ENCODE peak calls at places on chromosome 14, in seven cellular contexts. One of them, this sample, is unnamed.

GRCh38 chr14:51202914-51203665 is 37.0 kb upstream of the TMX1 start:
- DNase-seq in transverse colon: no peak
- DNase-seq in psoas muscle: no peak
- DNase-seq in right lobe of liver: peak; percentile 42
- DNase-seq in Karpas-422: peak; percentile 70
- DNase-seq in lung: no peak
- DNase-seq in right cardiac atrium: no peak
- DNase-seq in this sample: no peak

GRCh38 chr14:63951025-63951424 is 98.2 kb downstream of the SYNE2 start:
- DNase-seq in transverse colon: no peak
- DNase-seq in psoas muscle: no peak
- DNase-seq in right lobe of liver: no peak
- DNase-seq in Karpas-422: no peak
- DNase-seq in lung: no peak
- DNase-seq in right cardiac atrium: no peak
- DNase-seq in this sample: no peak

GRCh38 chr14:72677664-72678063 is 216.2 kb downstream of the DPF3 start:
- DNase-seq in transverse colon: no peak
- DNase-seq in psoas muscle: no peak
- DNase-seq in right lobe of liver: no peak
- DNase-seq in Karpas-422: no peak
- DNase-seq in lung: no peak
- DNase-seq in right cardiac atrium: no peak
- DNase-seq in this sample: no peak

GRCh38 chr14:100731011-100731670 is 4.4 kb downstream of the DLK1 start:
- DNase-seq in transverse colon: no peak
- DNase-seq in psoas muscle: no peak
- DNase-seq in right lobe of liver: peak; percentile 24
- DNase-seq in Karpas-422: no peak
- DNase-seq in lung: no peak
- DNase-seq in right cardiac atrium: no peak
- DNase-seq in this sample: no peak

GRCh38 chr14:69615471-69616407 is 4.3 kb downstream of the SUSD6 start:
- DNase-seq in transverse colon: peak; percentile 75
- DNase-seq in psoas muscle: peak; percentile 35
- DNase-seq in right lobe of liver: no peak
- DNase-seq in Karpas-422: peak; percentile 91
- DNase-seq in lung: peak; percentile 73
- DNase-seq in right cardiac atrium: no peak
- DNase-seq in this sample: peak; percentile 19

GRCh38 chr14:69657961-69658360 is 46.6 kb downstream of the SUSD6 start:
- DNase-seq in transverse colon: peak; percentile 72
- DNase-seq in psoas muscle: no peak
- DNase-seq in right lobe of liver: peak; percentile 79
- DNase-seq in Karpas-422: no peak
- DNase-seq in lung: peak; percentile 61
- DNase-seq in right cardiac atrium: no peak
- DNase-seq in this sample: no peak

GRCh38 chr14:104368751-104369100 is 210.8 kb upstream of the C14orf180 start:
- DNase-seq in transverse colon: no peak
- DNase-seq in psoas muscle: no peak
- DNase-seq in right lobe of liver: no peak
- DNase-seq in Karpas-422: no peak
- DNase-seq in lung: no peak
- DNase-seq in right cardiac atrium: peak; percentile 48
- DNase-seq in this sample: no peak

GRCh38 chr14:89826581-89826980 is 127.9 kb downstream of the EFCAB11 start:
- DNase-seq in transverse colon: no peak
- DNase-seq in psoas muscle: no peak
- DNase-seq in right lobe of liver: no peak
- DNase-seq in Karpas-422: no peak
- DNase-seq in lung: no peak
- DNase-seq in right cardiac atrium: no peak
- DNase-seq in this sample: no peak

GRCh38 chr14:74190910-74191575 is 48.2 kb upstream of the VSX2 start:
- DNase-seq in transverse colon: no peak
- DNase-seq in psoas muscle: no peak
- DNase-seq in right lobe of liver: no peak
- DNase-seq in Karpas-422: no peak
- DNase-seq in lung: no peak
- DNase-seq in right cardiac atrium: no peak
- DNase-seq in this sample: no peak

GRCh38 chr14:99138999-99139865 is 132.8 kb downstream of the BCL11B start:
- DNase-seq in transverse colon: no peak
- DNase-seq in psoas muscle: no peak
- DNase-seq in right lobe of liver: no peak
- DNase-seq in Karpas-422: no peak
- DNase-seq in lung: no peak
- DNase-seq in right cardiac atrium: no peak
- DNase-seq in this sample: no peak

GRCh38 chr14:100832311-100832960 is 6.5 kb downstream of the MEG3 start:
- DNase-seq in transverse colon: no peak
- DNase-seq in psoas muscle: no peak
- DNase-seq in right lobe of liver: no peak
- DNase-seq in Karpas-422: no peak
- DNase-seq in lung: no peak
- DNase-seq in right cardiac atrium: no peak
- DNase-seq in this sample: no peak

GRCh38 chr14:61547186-61548121 is 147.9 kb upstream of the HIF1A start:
- DNase-seq in transverse colon: no peak
- DNase-seq in psoas muscle: no peak
- DNase-seq in right lobe of liver: no peak
- DNase-seq in Karpas-422: no peak
- DNase-seq in lung: no peak
- DNase-seq in right cardiac atrium: no peak
- DNase-seq in this sample: peak; percentile 90

GRCh38 chr14:51145246-51145645 is 50.3 kb upstream of the TRIM9 start:
- DNase-seq in transverse colon: no peak
- DNase-seq in psoas muscle: no peak
- DNase-seq in right lobe of liver: no peak
- DNase-seq in Karpas-422: no peak
- DNase-seq in lung: no peak
- DNase-seq in right cardiac atrium: no peak
- DNase-seq in this sample: no peak

GRCh38 chr14:91888641-91889476 is 21.5 kb upstream of the TC2N start:
- DNase-seq in transverse colon: no peak
- DNase-seq in psoas muscle: no peak
- DNase-seq in right lobe of liver: peak; percentile 80
- DNase-seq in Karpas-422: no peak
- DNase-seq in lung: no peak
- DNase-seq in right cardiac atrium: no peak
- DNase-seq in this sample: peak; percentile 72

GRCh38 chr14:103530390-103530789 is 1.4 kb downstream of the TRMT61A start:
- DNase-seq in transverse colon: no peak
- DNase-seq in psoas muscle: peak; percentile 23
- DNase-seq in right lobe of liver: no peak
- DNase-seq in Karpas-422: peak; percentile 74
- DNase-seq in lung: no peak
- DNase-seq in right cardiac atrium: peak; percentile 62
- DNase-seq in this sample: peak; percentile 73

GRCh38 chr14:53710615-53711014 is 246.0 kb downstream of the BMP4 start:
- DNase-seq in transverse colon: no peak
- DNase-seq in psoas muscle: no peak
- DNase-seq in right lobe of liver: no peak
- DNase-seq in Karpas-422: no peak
- DNase-seq in lung: no peak
- DNase-seq in right cardiac atrium: no peak
- DNase-seq in this sample: no peak

GRCh38 chr14:60654303-60654925 is 5.1 kb upstream of the SIX1 start:
- DNase-seq in transverse colon: no peak
- DNase-seq in psoas muscle: no peak
- DNase-seq in right lobe of liver: no peak
- DNase-seq in Karpas-422: no peak
- DNase-seq in lung: no peak
- DNase-seq in right cardiac atrium: no peak
- DNase-seq in this sample: no peak

GRCh38 chr14:96053600-96054381 is 14.6 kb downstream of the C14orf132 start:
- DNase-seq in transverse colon: peak; percentile 41
- DNase-seq in psoas muscle: peak; percentile 63
- DNase-seq in right lobe of liver: no peak
- DNase-seq in Karpas-422: peak; percentile 55
- DNase-seq in lung: no peak
- DNase-seq in right cardiac atrium: no peak
- DNase-seq in this sample: no peak

GRCh38 chr14:63504628-63505027 is 38.5 kb downstream of the PPP2R5E start:
- DNase-seq in transverse colon: no peak
- DNase-seq in psoas muscle: no peak
- DNase-seq in right lobe of liver: no peak
- DNase-seq in Karpas-422: no peak
- DNase-seq in lung: no peak
- DNase-seq in right cardiac atrium: no peak
- DNase-seq in this sample: no peak

GRCh38 chr14:101199028-101199770 is 295.7 kb upstream of the RTL1 start:
- DNase-seq in transverse colon: no peak
- DNase-seq in psoas muscle: no peak
- DNase-seq in right lobe of liver: no peak
- DNase-seq in Karpas-422: no peak
- DNase-seq in lung: no peak
- DNase-seq in right cardiac atrium: peak; percentile 24
- DNase-seq in this sample: no peak

GRCh38 chr14:24913746-24914145 is 136.2 kb downstream of the STXBP6 start:
- DNase-seq in transverse colon: no peak
- DNase-seq in psoas muscle: no peak
- DNase-seq in right lobe of liver: no peak
- DNase-seq in Karpas-422: no peak
- DNase-seq in lung: no peak
- DNase-seq in right cardiac atrium: no peak
- DNase-seq in this sample: no peak

GRCh38 chr14:55206175-55206574 is 14.8 kb upstream of the DLGAP5 start:
- DNase-seq in transverse colon: no peak
- DNase-seq in psoas muscle: no peak
- DNase-seq in right lobe of liver: no peak
- DNase-seq in Karpas-422: no peak
- DNase-seq in lung: no peak
- DNase-seq in right cardiac atrium: no peak
- DNase-seq in this sample: no peak

GRCh38 chr14:105838591-105839424 is 312.4 kb downstream of the TMEM121 start:
- DNase-seq in transverse colon: no peak
- DNase-seq in psoas muscle: no peak
- DNase-seq in right lobe of liver: no peak
- DNase-seq in Karpas-422: no peak
- DNase-seq in lung: no peak
- DNase-seq in right cardiac atrium: no peak
- DNase-seq in this sample: no peak
- H3K9me3 ChIP-seq in transverse colon: no peaks in the 10 kb centered on the region
- H3K9me3 ChIP-seq in psoas muscle: no peaks in the 10 kb centered on the region
- H3K9me3 ChIP-seq in right lobe of liver: no peaks in the 10 kb centered on the region
- H3K9me3 ChIP-seq in Karpas-422: no peaks in the 10 kb centered on the region
- H3K9me3 ChIP-seq in lung: no peaks in the 10 kb centered on the region
- H3K9me3 ChIP-seq in right cardiac atrium: no peaks in the 10 kb centered on the region
- H3K9me3 ChIP-seq in this sample: no peaks in the 10 kb centered on the region

DNA sequence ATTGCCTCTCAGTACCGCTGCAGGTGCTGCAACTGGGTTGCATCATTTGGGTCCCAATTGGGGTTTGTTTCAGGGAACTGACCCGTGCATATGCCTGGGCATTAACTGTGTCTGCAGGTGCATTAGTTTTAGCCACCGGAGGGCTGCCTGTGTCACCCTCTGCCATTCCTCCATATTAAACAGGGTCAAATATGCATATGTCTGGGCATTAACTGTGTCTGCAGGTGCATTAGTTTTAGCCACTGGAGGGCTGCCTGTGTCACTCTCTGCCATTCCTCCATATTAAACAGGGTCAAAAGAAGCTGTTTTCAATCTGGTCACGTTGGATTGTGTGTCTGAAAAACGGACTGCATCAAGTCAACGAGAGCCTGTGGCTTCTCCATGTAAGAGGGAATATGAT is 1317.0 kb downstream of the TMEM121 start:
- DNase-seq in transverse colon: no peak
- DNase-seq in psoas muscle: no peak
- DNase-seq in right lobe of liver: no peak
- DNase-seq in Karpas-422: peak; percentile 49
- DNase-seq in lung: no peak
- DNase-seq in right cardiac atrium: no peak
- DNase-seq in this sample: no peak
- H3K9me3 ChIP-seq in transverse colon: no peaks in the 10 kb centered on the region
- H3K9me3 ChIP-seq in psoas muscle: no peaks in the 10 kb centered on the region
- H3K9me3 ChIP-seq in right lobe of liver: no peaks in the 10 kb centered on the region
- H3K9me3 ChIP-seq in Karpas-422: no peaks in the 10 kb centered on the region
- H3K9me3 ChIP-seq in lung: no peaks in the 10 kb centered on the region
- H3K9me3 ChIP-seq in right cardiac atrium: no peaks in the 10 kb centered on the region
- H3K9me3 ChIP-seq in this sample: no peaks in the 10 kb centered on the region

GRCh38 chr14:84961637-84962036 is 568.3 kb upstream of the FLRT2 start:
- DNase-seq in transverse colon: no peak
- DNase-seq in psoas muscle: no peak
- DNase-seq in right lobe of liver: no peak
- DNase-seq in Karpas-422: no peak
- DNase-seq in lung: no peak
- DNase-seq in right cardiac atrium: no peak
- DNase-seq in this sample: no peak

GRCh38 chr14:84963518-84963917 is 566.4 kb upstream of the FLRT2 start:
- DNase-seq in transverse colon: no peak
- DNase-seq in psoas muscle: no peak
- DNase-seq in right lobe of liver: no peak
- DNase-seq in Karpas-422: no peak
- DNase-seq in lung: no peak
- DNase-seq in right cardiac atrium: no peak
- DNase-seq in this sample: no peak

GRCh38 chr14:84965279-84965678 is 564.7 kb upstream of the FLRT2 start:
- DNase-seq in transverse colon: no peak
- DNase-seq in psoas muscle: no peak
- DNase-seq in right lobe of liver: no peak
- DNase-seq in Karpas-422: no peak
- DNase-seq in lung: no peak
- DNase-seq in right cardiac atrium: no peak
- DNase-seq in this sample: no peak

DNA sequence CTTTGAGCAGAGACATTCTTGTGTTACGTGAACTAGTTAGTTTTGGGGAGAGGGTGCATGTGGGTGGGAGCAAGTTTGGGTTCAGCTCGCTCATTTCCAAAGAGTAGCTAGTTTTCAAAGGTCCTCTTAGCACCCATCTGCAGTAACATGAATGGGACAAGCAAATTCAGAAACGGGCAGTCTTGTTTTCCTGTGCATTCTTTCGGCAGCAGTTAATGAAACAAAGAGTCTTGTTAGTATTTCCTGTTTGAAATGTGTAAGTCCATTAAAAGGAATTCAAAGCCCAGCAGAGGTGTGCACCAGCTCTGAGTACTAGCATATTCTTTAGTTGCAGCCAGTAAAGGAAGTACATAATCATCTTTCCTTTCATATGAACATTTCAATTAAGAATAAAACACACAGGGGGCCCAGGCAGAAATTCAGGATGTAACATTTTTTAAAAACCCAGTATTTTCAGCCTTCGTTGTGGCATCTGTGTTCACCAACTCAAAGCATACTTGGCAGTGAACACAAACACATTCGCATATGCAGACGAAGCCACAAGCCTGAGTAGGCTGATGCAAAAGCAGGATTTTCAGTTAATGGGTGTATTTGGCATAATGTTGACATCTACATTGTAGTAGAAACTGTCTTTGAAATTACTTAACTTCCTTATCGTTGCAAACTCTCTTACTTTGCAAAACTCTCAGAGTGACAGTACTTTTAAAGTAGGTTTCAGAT is 570.0 kb upstream of the FLRT2 start:
- DNase-seq in transverse colon: no peak
- DNase-seq in psoas muscle: no peak
- DNase-seq in right lobe of liver: no peak
- DNase-seq in Karpas-422: no peak
- DNase-seq in lung: no peak
- DNase-seq in right cardiac atrium: no peak
- DNase-seq in this sample: no peak
- H3K9me3 ChIP-seq in transverse colon: no peaks in the 10 kb centered on the region
- H3K9me3 ChIP-seq in psoas muscle: no peaks in the 10 kb centered on the region
- H3K9me3 ChIP-seq in right lobe of liver: no peaks in the 10 kb centered on the region
- H3K9me3 ChIP-seq in Karpas-422: peaks cover 21% of the 10 kb centered on the region
- H3K9me3 ChIP-seq in lung: no peaks in the 10 kb centered on the region
- H3K9me3 ChIP-seq in right cardiac atrium: no peaks in the 10 kb centered on the region
- H3K9me3 ChIP-seq in this sample: no peaks in the 10 kb centered on the region

GRCh38 chr14:71212093-71212492 is 304.8 kb downstream of the PCNX1 start:
- DNase-seq in transverse colon: no peak
- DNase-seq in psoas muscle: no peak
- DNase-seq in right lobe of liver: no peak
- DNase-seq in Karpas-422: no peak
- DNase-seq in lung: no peak
- DNase-seq in right cardiac atrium: no peak
- DNase-seq in this sample: no peak
- H3K9me3 ChIP-seq in transverse colon: no peaks in the 10 kb centered on the region
- H3K9me3 ChIP-seq in psoas muscle: no peaks in the 10 kb centered on the region
- H3K9me3 ChIP-seq in right lobe of liver: no peaks in the 10 kb centered on the region
- H3K9me3 ChIP-seq in Karpas-422: no peaks in the 10 kb centered on the region
- H3K9me3 ChIP-seq in lung: no peaks in the 10 kb centered on the region
- H3K9me3 ChIP-seq in right cardiac atrium: peaks cover 2% of the 10 kb centered on the region
- H3K9me3 ChIP-seq in this sample: no peaks in the 10 kb centered on the region